ENCODE peak calls at places on chromosome X, in six cellular contexts. One of them, this sample, is unnamed.

GRCh38 chrX:107674480-107675364 is 46.4 kb downstream of the PRPS1 start:
- DNase-seq in GM12878: no peak
- DNase-seq in sigmoid colon: peak; percentile 95
- DNase-seq in SK-N-SH: no peak
- DNase-seq in upper lobe of left lung: no peak
- DNase-seq in HepG2: no peak
- DNase-seq in this sample: no peak

GRCh38 chrX:110125435-110125834 is 122.5 kb downstream of the TMEM164 start:
- DNase-seq in HepG2: peak; percentile 6
- DNase-seq in upper lobe of left lung: no peak
- DNase-seq in GM12878: no peak
- DNase-seq in SK-N-SH: peak; percentile 24
- DNase-seq in sigmoid colon: no peak
- DNase-seq in this sample: no peak

GRCh38 chrX:136304493-136304892 is 3.7 kb downstream of the ADGRG4 start:
- DNase-seq in SK-N-SH: no peak
- DNase-seq in upper lobe of left lung: no peak
- DNase-seq in sigmoid colon: no peak
- DNase-seq in HepG2: no peak
- DNase-seq in GM12878: no peak
- DNase-seq in this sample: no peak

GRCh38 chrX:1463581-1464281 is 11.0 kb upstream of the ASMTL start:
- DNase-seq in HepG2: no peak
- DNase-seq in SK-N-SH: no peak
- DNase-seq in sigmoid colon: peak; percentile 25
- DNase-seq in GM12878: no peak
- DNase-seq in upper lobe of left lung: no peak
- DNase-seq in this sample: no peak

GRCh38 chrX:103236296-103236695 is 18.7 kb downstream of the TCEAL8 start:
- DNase-seq in GM12878: no peak
- DNase-seq in upper lobe of left lung: no peak
- DNase-seq in HepG2: no peak
- DNase-seq in SK-N-SH: no peak
- DNase-seq in sigmoid colon: no peak
- DNase-seq in this sample: no peak

GRCh38 chrX:912677-913076 is 282.1 kb downstream of the SHOX start:
- DNase-seq in SK-N-SH: no peak
- DNase-seq in sigmoid colon: no peak
- DNase-seq in upper lobe of left lung: no peak
- DNase-seq in HepG2: no peak
- DNase-seq in GM12878: no peak
- DNase-seq in this sample: no peak

GRCh38 chrX:20350598-20350997 is 83.9 kb upstream of the RPS6KA3 start:
- DNase-seq in sigmoid colon: no peak
- DNase-seq in upper lobe of left lung: no peak
- DNase-seq in HepG2: no peak
- DNase-seq in GM12878: no peak
- DNase-seq in SK-N-SH: no peak
- DNase-seq in this sample: no peak

GRCh38 chrX:44945736-44946135 is 72.7 kb downstream of the KDM6A start:
- DNase-seq in GM12878: no peak
- DNase-seq in HepG2: peak; percentile 10
- DNase-seq in SK-N-SH: no peak
- DNase-seq in upper lobe of left lung: no peak
- DNase-seq in sigmoid colon: no peak
- DNase-seq in this sample: no peak

GRCh38 chrX:54358424-54359211 is 772 bp upstream of the WNK3 start:
- DNase-seq in HepG2: no peak
- DNase-seq in SK-N-SH: peak; percentile 71
- DNase-seq in upper lobe of left lung: peak; percentile 87
- DNase-seq in sigmoid colon: peak; percentile 69
- DNase-seq in GM12878: no peak
- DNase-seq in this sample: no peak

GRCh38 chrX:50913520-50913919 is 3.0 kb downstream of the BMP15 start:
- DNase-seq in sigmoid colon: no peak
- DNase-seq in upper lobe of left lung: no peak
- DNase-seq in HepG2: no peak
- DNase-seq in GM12878: no peak
- DNase-seq in SK-N-SH: no peak
- DNase-seq in this sample: no peak

GRCh38 chrX:31139966-31140365 is 68.1 kb upstream of the FTHL17 start:
- DNase-seq in SK-N-SH: no peak
- DNase-seq in upper lobe of left lung: no peak
- DNase-seq in sigmoid colon: no peak
- DNase-seq in GM12878: no peak
- DNase-seq in HepG2: no peak
- DNase-seq in this sample: no peak

GRCh38 chrX:68018248-68019203 is 414.8 kb downstream of the OPHN1 start:
- DNase-seq in sigmoid colon: no peak
- DNase-seq in GM12878: no peak
- DNase-seq in upper lobe of left lung: no peak
- DNase-seq in HepG2: peak; percentile 28
- DNase-seq in SK-N-SH: peak; percentile 12
- DNase-seq in this sample: no peak

GRCh38 chrX:18129694-18130093 is 91.0 kb downstream of the BEND2 start:
- DNase-seq in upper lobe of left lung: no peak
- DNase-seq in sigmoid colon: no peak
- DNase-seq in SK-N-SH: no peak
- DNase-seq in HepG2: no peak
- DNase-seq in GM12878: peak; percentile 2
- DNase-seq in this sample: no peak

GRCh38 chrX:137118136-137118535 is 84.3 kb upstream of the GPR101 start:
- DNase-seq in GM12878: no peak
- DNase-seq in SK-N-SH: no peak
- DNase-seq in sigmoid colon: no peak
- DNase-seq in upper lobe of left lung: no peak
- DNase-seq in HepG2: no peak
- DNase-seq in this sample: no peak

DNA sequence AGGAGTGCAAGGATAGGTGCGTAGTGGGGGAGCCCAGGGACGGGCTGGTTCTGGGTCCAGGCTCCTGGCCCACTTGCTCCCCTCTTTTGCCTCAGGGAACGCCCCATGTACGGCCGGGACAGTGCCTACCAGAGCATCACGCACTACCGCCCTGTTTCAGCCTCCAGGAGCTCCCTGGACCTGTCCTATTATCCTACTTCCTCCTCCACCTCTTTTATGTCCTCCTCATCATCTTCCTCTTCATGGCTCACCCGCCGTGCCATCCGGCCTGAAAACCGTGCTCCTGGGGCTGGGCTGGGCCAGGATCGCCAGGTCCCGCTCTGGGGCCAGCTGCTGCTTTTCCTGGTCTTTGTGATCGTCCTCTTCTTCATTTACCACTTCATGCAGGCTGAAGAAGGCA is 1.7 kb downstream of the EMD start:
- DNase-seq in SK-N-SH: no peak
- DNase-seq in HepG2: no peak
- DNase-seq in GM12878: no peak
- DNase-seq in sigmoid colon: no peak
- DNase-seq in upper lobe of left lung: no peak
- DNase-seq in this sample: no peak
- H3K4me3 ChIP-seq in SK-N-SH: peak overlapping the region; percentile 73
- H3K4me3 ChIP-seq in HepG2: peak overlapping the region; percentile 76
- H3K4me3 ChIP-seq in GM12878: no peak overlapping the region
- H3K4me3 ChIP-seq in sigmoid colon: no peak overlapping the region
- H3K4me3 ChIP-seq in upper lobe of left lung: peak overlapping the region; percentile 72
- H3K4me3 ChIP-seq in this sample: no peak overlapping the region

GRCh38 chrX:119427795-119428185 is 28.7 kb downstream of the SLC25A43 start:
- DNase-seq in GM12878: no peak
- DNase-seq in SK-N-SH: no peak
- DNase-seq in upper lobe of left lung: no peak
- DNase-seq in sigmoid colon: no peak
- DNase-seq in HepG2: no peak
- DNase-seq in this sample: no peak
- H3K27ac ChIP-seq in GM12878: no peak overlapping the region
- H3K27ac ChIP-seq in SK-N-SH: no peak overlapping the region
- H3K27ac ChIP-seq in upper lobe of left lung: no peak overlapping the region
- H3K27ac ChIP-seq in sigmoid colon: no peak overlapping the region
- H3K27ac ChIP-seq in HepG2: no peak overlapping the region
- H3K27ac ChIP-seq in this sample: no peak overlapping the region

DNA sequence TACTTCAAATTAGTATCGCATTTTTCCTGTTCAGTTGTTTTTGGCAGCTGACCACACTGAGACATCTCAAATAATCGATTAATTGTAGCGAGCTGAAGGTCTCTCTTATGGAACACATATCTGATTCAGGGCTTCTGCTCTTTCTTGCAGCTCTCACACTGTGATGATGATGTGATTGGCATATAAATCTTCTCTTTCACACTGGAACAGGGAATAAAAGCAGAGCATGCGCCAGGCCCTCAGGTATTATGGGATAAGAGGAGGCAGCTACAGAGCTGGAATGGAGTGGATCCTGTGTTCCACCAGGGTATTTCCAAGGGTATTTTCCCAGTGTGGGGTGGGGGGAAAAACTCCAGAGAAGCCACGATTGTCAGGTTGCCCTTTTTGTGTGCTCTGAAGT is 265.4 kb upstream of the CASK start:
- DNase-seq in HepG2: no peak
- DNase-seq in upper lobe of left lung: no peak
- DNase-seq in GM12878: no peak
- DNase-seq in SK-N-SH: no peak
- DNase-seq in sigmoid colon: no peak
- DNase-seq in this sample: no peak
- TF ChIP-seq POLR2AphosphoS5 in HepG2: no peak
- TF ChIP-seq POLR2AphosphoS5 in upper lobe of left lung: no peak
- TF ChIP-seq POLR2AphosphoS5 in GM12878: no peak
- TF ChIP-seq POLR2AphosphoS5 in SK-N-SH: no peak
- TF ChIP-seq POLR2AphosphoS5 in sigmoid colon: no peak
- TF ChIP-seq POLR2AphosphoS5 in this sample: no peak

DNA sequence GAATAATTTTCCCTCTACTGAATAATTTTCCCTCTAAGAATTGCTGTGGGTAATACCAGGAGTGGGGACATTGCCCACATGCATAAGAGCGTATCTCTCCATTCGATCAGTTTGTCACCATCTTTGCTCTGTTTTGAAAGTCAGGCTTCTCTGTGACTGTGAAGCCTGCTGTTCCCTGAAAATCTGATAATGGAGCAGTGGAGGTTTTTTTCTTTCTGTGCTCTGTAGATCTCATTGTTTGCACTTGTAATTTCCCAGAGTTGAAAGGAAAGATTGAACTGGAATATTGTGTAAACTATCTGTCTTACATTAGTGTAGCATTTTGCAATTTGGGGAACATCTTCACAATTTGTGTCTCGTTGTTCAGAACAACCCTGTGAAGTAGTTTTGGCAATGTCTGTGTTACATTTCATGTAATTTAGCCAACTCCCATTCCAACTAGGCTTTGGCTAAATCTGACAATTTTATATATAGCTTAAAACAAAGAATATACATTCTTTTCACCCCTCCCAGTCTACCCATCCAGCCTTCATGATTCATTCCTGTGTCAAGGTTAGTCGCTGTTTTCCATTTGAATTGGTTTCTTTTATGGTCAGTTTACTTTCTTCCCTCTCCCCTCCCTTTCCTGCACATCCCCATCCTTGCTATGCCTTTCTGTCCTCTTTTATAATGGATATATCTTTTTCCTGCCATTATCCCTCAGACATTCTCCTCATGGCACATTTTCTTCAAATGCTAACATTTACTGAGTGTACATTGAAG is 4.5 kb downstream of the ZXDB start:
- DNase-seq in HepG2: peak; percentile 74
- DNase-seq in sigmoid colon: no peak
- DNase-seq in GM12878: no peak
- DNase-seq in upper lobe of left lung: no peak
- DNase-seq in SK-N-SH: peak; percentile 40
- DNase-seq in this sample: no peak
- H3K4me3 ChIP-seq in HepG2: peak overlapping the region; percentile 59
- H3K4me3 ChIP-seq in sigmoid colon: no peak overlapping the region
- H3K4me3 ChIP-seq in GM12878: peak overlapping the region; percentile 18
- H3K4me3 ChIP-seq in upper lobe of left lung: peak overlapping the region; percentile 5
- H3K4me3 ChIP-seq in SK-N-SH: peak overlapping the region; percentile 37
- H3K4me3 ChIP-seq in this sample: peak overlapping the region; percentile 59

GRCh38 chrX:40644175-40644574 is 3.2 kb downstream of the CXorf38 start:
- DNase-seq in GM12878: no peak
- DNase-seq in SK-N-SH: no peak
- DNase-seq in HepG2: no peak
- DNase-seq in upper lobe of left lung: no peak
- DNase-seq in sigmoid colon: no peak
- DNase-seq in this sample: no peak
- H3K27ac ChIP-seq in GM12878: peak overlapping the region; percentile 53
- H3K27ac ChIP-seq in SK-N-SH: peak overlapping the region; percentile 60
- H3K27ac ChIP-seq in HepG2: no peak overlapping the region
- H3K27ac ChIP-seq in upper lobe of left lung: peak overlapping the region; percentile 82
- H3K27ac ChIP-seq in sigmoid colon: peak overlapping the region; percentile 69
- H3K27ac ChIP-seq in this sample: no peak overlapping the region

GRCh38 chrX:154526901-154527675 is 11.1 kb upstream of the FAM3A start:
- DNase-seq in HepG2: peak; percentile 56
- DNase-seq in SK-N-SH: peak; percentile 72
- DNase-seq in sigmoid colon: peak; percentile 91
- DNase-seq in upper lobe of left lung: no peak
- DNase-seq in GM12878: peak; percentile 36
- DNase-seq in this sample: no peak

GRCh38 chrX:154531626-154532025 is 15.0 kb downstream of the G6PD start:
- DNase-seq in SK-N-SH: no peak
- DNase-seq in sigmoid colon: no peak
- DNase-seq in upper lobe of left lung: no peak
- DNase-seq in GM12878: no peak
- DNase-seq in HepG2: no peak
- DNase-seq in this sample: no peak

GRCh38 chrX:154530286-154530685 is 14.3 kb upstream of the FAM3A start:
- DNase-seq in GM12878: no peak
- DNase-seq in SK-N-SH: no peak
- DNase-seq in HepG2: no peak
- DNase-seq in sigmoid colon: no peak
- DNase-seq in upper lobe of left lung: no peak
- DNase-seq in this sample: no peak

GRCh38 chrX:154525606-154526490 is 9.8 kb upstream of the FAM3A start:
- DNase-seq in sigmoid colon: no peak
- DNase-seq in upper lobe of left lung: no peak
- DNase-seq in SK-N-SH: no peak
- DNase-seq in GM12878: no peak
- DNase-seq in HepG2: no peak
- DNase-seq in this sample: no peak

GRCh38 chrX:154529206-154529612 is 13.2 kb upstream of the FAM3A start:
- DNase-seq in SK-N-SH: no peak
- DNase-seq in HepG2: peak; percentile 45
- DNase-seq in upper lobe of left lung: no peak
- DNase-seq in sigmoid colon: no peak
- DNase-seq in GM12878: no peak
- DNase-seq in this sample: no peak
- TF ChIP-seq POLR2AphosphoS5 in SK-N-SH: no peak
- TF ChIP-seq POLR2AphosphoS5 in HepG2: no peak
- TF ChIP-seq POLR2AphosphoS5 in upper lobe of left lung: no peak
- TF ChIP-seq POLR2AphosphoS5 in sigmoid colon: no peak
- TF ChIP-seq POLR2AphosphoS5 in GM12878: no peak
- TF ChIP-seq POLR2AphosphoS5 in this sample: no peak

GRCh38 chrX:40105016-40105790 is 7.4 kb upstream of the BCOR start:
- DNase-seq in SK-N-SH: peak; percentile 64
- DNase-seq in HepG2: no peak
- DNase-seq in GM12878: no peak
- DNase-seq in sigmoid colon: no peak
- DNase-seq in upper lobe of left lung: peak; percentile 92
- DNase-seq in this sample: no peak
- H3K4me3 ChIP-seq in SK-N-SH: peak overlapping the region; percentile 61
- H3K4me3 ChIP-seq in HepG2: peak overlapping the region; percentile 76
- H3K4me3 ChIP-seq in GM12878: peak overlapping the region; percentile 70
- H3K4me3 ChIP-seq in sigmoid colon: peak overlapping the region; percentile 34
- H3K4me3 ChIP-seq in upper lobe of left lung: peak overlapping the region; percentile 54
- H3K4me3 ChIP-seq in this sample: peak overlapping the region; percentile 80